ENCODE peak calls at places on chromosomes 11 and 22, in nine cellular contexts. One of them, this sample, is unnamed. For H3K4me1, the result is how much of the 10 kb centered on the place peaks cover.

GRCh38 chr11:131474947-131475346 is 104.5 kb downstream of the NTM start:
- DNase-seq in body of pancreas: no peak
- DNase-seq in lower lobe of right lung: no peak
- DNase-seq in psoas muscle: no peak
- DNase-seq in sigmoid colon: no peak
- DNase-seq in left ventricle myocardium inferior: no peak
- DNase-seq in H9: no peak
- DNase-seq in PC-3: no peak
- DNase-seq in Peyer's patch: no peak
- DNase-seq in this sample: no peak

GRCh38 chr11:2581151-2581930 is 118.5 kb downstream of the KCNQ1OT1 start:
- DNase-seq in left ventricle myocardium inferior: peak
- DNase-seq in sigmoid colon: peak
- DNase-seq in Peyer's patch: peak
- DNase-seq in body of pancreas: peak
- DNase-seq in PC-3: no peak
- DNase-seq in H9: peak
- DNase-seq in psoas muscle: peak
- DNase-seq in lower lobe of right lung: peak
- DNase-seq in this sample: peak

GRCh38 chr11:102598272-102598671 is 26.9 kb downstream of the MMP20 start:
- DNase-seq in sigmoid colon: no peak
- DNase-seq in body of pancreas: no peak
- DNase-seq in H9: no peak
- DNase-seq in PC-3: no peak
- DNase-seq in Peyer's patch: no peak
- DNase-seq in lower lobe of right lung: no peak
- DNase-seq in left ventricle myocardium inferior: no peak
- DNase-seq in psoas muscle: no peak
- DNase-seq in this sample: no peak

GRCh38 chr11:23554002-23554401 is 693.7 kb upstream of the CCDC179 start:
- DNase-seq in lower lobe of right lung: no peak
- DNase-seq in PC-3: peak
- DNase-seq in left ventricle myocardium inferior: no peak
- DNase-seq in H9: no peak
- DNase-seq in sigmoid colon: no peak
- DNase-seq in body of pancreas: no peak
- DNase-seq in psoas muscle: no peak
- DNase-seq in Peyer's patch: no peak
- DNase-seq in this sample: no peak

GRCh38 chr11:60788401-60789110 is 3.4 kb downstream of the MS4A10 start:
- DNase-seq in left ventricle myocardium inferior: peak
- DNase-seq in Peyer's patch: no peak
- DNase-seq in body of pancreas: no peak
- DNase-seq in PC-3: no peak
- DNase-seq in H9: no peak
- DNase-seq in sigmoid colon: no peak
- DNase-seq in psoas muscle: no peak
- DNase-seq in lower lobe of right lung: peak
- DNase-seq in this sample: no peak

GRCh38 chr11:122071680-122072321 is 44.2 kb downstream of the BLID start:
- DNase-seq in psoas muscle: no peak
- DNase-seq in H9: peak
- DNase-seq in left ventricle myocardium inferior: no peak
- DNase-seq in sigmoid colon: no peak
- DNase-seq in PC-3: no peak
- DNase-seq in body of pancreas: no peak
- DNase-seq in lower lobe of right lung: no peak
- DNase-seq in Peyer's patch: no peak
- DNase-seq in this sample: no peak

GRCh38 chr11:62925308-62925707 is 4.1 kb upstream of the CHRM1 start:
- DNase-seq in body of pancreas: no peak
- DNase-seq in H9: peak
- DNase-seq in sigmoid colon: no peak
- DNase-seq in psoas muscle: no peak
- DNase-seq in PC-3: no peak
- DNase-seq in left ventricle myocardium inferior: no peak
- DNase-seq in Peyer's patch: no peak
- DNase-seq in lower lobe of right lung: no peak
- DNase-seq in this sample: no peak

GRCh38 chr11:72739240-72740059 is 12.8 kb downstream of the ARAP1 start:
- DNase-seq in Peyer's patch: no peak
- DNase-seq in left ventricle myocardium inferior: peak
- DNase-seq in PC-3: no peak
- DNase-seq in sigmoid colon: no peak
- DNase-seq in psoas muscle: no peak
- DNase-seq in body of pancreas: no peak
- DNase-seq in lower lobe of right lung: no peak
- DNase-seq in H9: no peak
- DNase-seq in this sample: no peak

GRCh38 chr11:6027501-6027900 is 3.1 kb downstream of the OR56A1 start:
- DNase-seq in H9: no peak
- DNase-seq in lower lobe of right lung: no peak
- DNase-seq in left ventricle myocardium inferior: no peak
- DNase-seq in body of pancreas: no peak
- DNase-seq in sigmoid colon: no peak
- DNase-seq in psoas muscle: no peak
- DNase-seq in PC-3: no peak
- DNase-seq in Peyer's patch: no peak
- DNase-seq in this sample: no peak

GRCh38 chr22:25929479-25929878 is 187.5 kb downstream of the MYO18B start:
- DNase-seq in lower lobe of right lung: no peak
- DNase-seq in psoas muscle: no peak
- DNase-seq in sigmoid colon: no peak
- DNase-seq in body of pancreas: no peak
- DNase-seq in left ventricle myocardium inferior: no peak
- DNase-seq in PC-3: no peak
- DNase-seq in Peyer's patch: no peak
- DNase-seq in H9: no peak
- DNase-seq in this sample: no peak

GRCh38 chr11:117511981-117512448 is 184.4 kb downstream of the CEP164 start:
- DNase-seq in sigmoid colon: no peak
- DNase-seq in lower lobe of right lung: no peak
- DNase-seq in body of pancreas: no peak
- DNase-seq in psoas muscle: no peak
- DNase-seq in left ventricle myocardium inferior: no peak
- DNase-seq in Peyer's patch: no peak
- DNase-seq in H9: no peak
- DNase-seq in PC-3: no peak
- DNase-seq in this sample: no peak

GRCh38 chr11:118883368-118884071 is at the start of gene CXCR5:
- DNase-seq in Peyer's patch: peak
- DNase-seq in sigmoid colon: no peak
- DNase-seq in body of pancreas: no peak
- DNase-seq in lower lobe of right lung: no peak
- DNase-seq in left ventricle myocardium inferior: no peak
- DNase-seq in psoas muscle: no peak
- DNase-seq in PC-3: no peak
- DNase-seq in H9: no peak
- DNase-seq in this sample: no peak

GRCh38 chr11:12768731-12769673 is 94.8 kb downstream of the TEAD1 start:
- DNase-seq in body of pancreas: no peak
- DNase-seq in lower lobe of right lung: no peak
- DNase-seq in sigmoid colon: no peak
- DNase-seq in PC-3: peak
- DNase-seq in psoas muscle: no peak
- DNase-seq in H9: no peak
- DNase-seq in Peyer's patch: no peak
- DNase-seq in left ventricle myocardium inferior: no peak
- DNase-seq in this sample: no peak

GRCh38 chr11:68889948-68890446 is 13.6 kb downstream of the MRPL21 start:
- DNase-seq in body of pancreas: no peak
- DNase-seq in PC-3: no peak
- DNase-seq in sigmoid colon: peak
- DNase-seq in lower lobe of right lung: no peak
- DNase-seq in psoas muscle: peak
- DNase-seq in H9: peak
- DNase-seq in left ventricle myocardium inferior: peak
- DNase-seq in Peyer's patch: no peak
- DNase-seq in this sample: no peak

GRCh38 chr11:119476038-119476437 is 53.1 kb upstream of the THY1 start:
- DNase-seq in lower lobe of right lung: no peak
- DNase-seq in Peyer's patch: no peak
- DNase-seq in H9: no peak
- DNase-seq in sigmoid colon: no peak
- DNase-seq in psoas muscle: no peak
- DNase-seq in body of pancreas: no peak
- DNase-seq in PC-3: no peak
- DNase-seq in left ventricle myocardium inferior: no peak
- DNase-seq in this sample: no peak

GRCh38 chr22:38272373-38273134 is at the start of gene TMEM184B:
- DNase-seq in left ventricle myocardium inferior: peak
- DNase-seq in body of pancreas: peak
- DNase-seq in sigmoid colon: peak
- DNase-seq in psoas muscle: peak
- DNase-seq in PC-3: peak
- DNase-seq in Peyer's patch: peak
- DNase-seq in H9: peak
- DNase-seq in lower lobe of right lung: peak
- DNase-seq in this sample: peak

GRCh38 chr11:20488352-20488751 is 100.8 kb downstream of the PRMT3 start:
- DNase-seq in body of pancreas: no peak
- DNase-seq in psoas muscle: no peak
- DNase-seq in lower lobe of right lung: no peak
- DNase-seq in Peyer's patch: no peak
- DNase-seq in sigmoid colon: no peak
- DNase-seq in left ventricle myocardium inferior: no peak
- DNase-seq in PC-3: no peak
- DNase-seq in H9: no peak
- DNase-seq in this sample: no peak

GRCh38 chr11:67237574-67237973 is 28.7 kb upstream of the GRK2 start:
- DNase-seq in psoas muscle: no peak
- DNase-seq in sigmoid colon: no peak
- DNase-seq in body of pancreas: no peak
- DNase-seq in PC-3: no peak
- DNase-seq in left ventricle myocardium inferior: no peak
- DNase-seq in H9: no peak
- DNase-seq in lower lobe of right lung: no peak
- DNase-seq in Peyer's patch: no peak
- DNase-seq in this sample: no peak

GRCh38 chr11:120526241-120526640 is 14.7 kb downstream of the GRIK4 start:
- DNase-seq in sigmoid colon: no peak
- DNase-seq in lower lobe of right lung: peak
- DNase-seq in H9: no peak
- DNase-seq in body of pancreas: no peak
- DNase-seq in psoas muscle: no peak
- DNase-seq in PC-3: no peak
- DNase-seq in left ventricle myocardium inferior: no peak
- DNase-seq in Peyer's patch: no peak
- DNase-seq in this sample: no peak
- TF ChIP-seq CTCF in sigmoid colon: no peak
- TF ChIP-seq CTCF in lower lobe of right lung: no peak
- TF ChIP-seq CTCF in H9: no peak
- TF ChIP-seq CTCF in body of pancreas: no peak
- TF ChIP-seq CTCF in psoas muscle: no peak
- TF ChIP-seq CTCF in PC-3: no peak
- TF ChIP-seq CTCF in left ventricle myocardium inferior: no peak
- TF ChIP-seq CTCF in Peyer's patch: no peak
- TF ChIP-seq CTCF in this sample: no peak

GRCh38 chr11:64906314-64906635 is 10.7 kb downstream of the ATG2A start:
- DNase-seq in H9: no peak
- DNase-seq in left ventricle myocardium inferior: no peak
- DNase-seq in lower lobe of right lung: no peak
- DNase-seq in psoas muscle: no peak
- DNase-seq in body of pancreas: no peak
- DNase-seq in PC-3: no peak
- DNase-seq in Peyer's patch: no peak
- DNase-seq in sigmoid colon: no peak
- DNase-seq in this sample: no peak
- H3K4me1 ChIP-seq in H9: under half
- H3K4me1 ChIP-seq in left ventricle myocardium inferior: under half
- H3K4me1 ChIP-seq in lower lobe of right lung: under half
- H3K4me1 ChIP-seq in psoas muscle: under half
- H3K4me1 ChIP-seq in body of pancreas: under half
- H3K4me1 ChIP-seq in PC-3: under half
- H3K4me1 ChIP-seq in Peyer's patch: under half
- H3K4me1 ChIP-seq in sigmoid colon: under half
- H3K4me1 ChIP-seq in this sample: under half

GRCh38 chr22:21759133-21759532 is 23.5 kb upstream of the YPEL1 start:
- DNase-seq in lower lobe of right lung: no peak
- DNase-seq in Peyer's patch: no peak
- DNase-seq in PC-3: no peak
- DNase-seq in H9: no peak
- DNase-seq in body of pancreas: no peak
- DNase-seq in sigmoid colon: no peak
- DNase-seq in psoas muscle: no peak
- DNase-seq in left ventricle myocardium inferior: no peak
- DNase-seq in this sample: no peak
- H3K27ac ChIP-seq in lower lobe of right lung: no peak
- H3K27ac ChIP-seq in Peyer's patch: no peak
- H3K27ac ChIP-seq in PC-3: no peak
- H3K27ac ChIP-seq in H9: no peak
- H3K27ac ChIP-seq in body of pancreas: no peak
- H3K27ac ChIP-seq in sigmoid colon: no peak
- H3K27ac ChIP-seq in psoas muscle: no peak
- H3K27ac ChIP-seq in left ventricle myocardium inferior: no peak
- H3K27ac ChIP-seq in this sample: no peak

GRCh38 chr11:101428918-101429317 is 154.9 kb downstream of the TRPC6 start:
- DNase-seq in lower lobe of right lung: no peak
- DNase-seq in body of pancreas: no peak
- DNase-seq in Peyer's patch: no peak
- DNase-seq in sigmoid colon: no peak
- DNase-seq in psoas muscle: no peak
- DNase-seq in H9: peak
- DNase-seq in left ventricle myocardium inferior: no peak
- DNase-seq in PC-3: peak
- DNase-seq in this sample: no peak
- TF ChIP-seq CTCF in lower lobe of right lung: peak
- TF ChIP-seq CTCF in body of pancreas: peak
- TF ChIP-seq CTCF in Peyer's patch: no peak
- TF ChIP-seq CTCF in sigmoid colon: no peak
- TF ChIP-seq CTCF in psoas muscle: no peak
- TF ChIP-seq CTCF in H9: peak
- TF ChIP-seq CTCF in left ventricle myocardium inferior: peak
- TF ChIP-seq CTCF in PC-3: peak
- TF ChIP-seq CTCF in this sample: no peak

GRCh38 chr11:3605721-3606324 is 36.0 kb downstream of the ART5 start:
- DNase-seq in sigmoid colon: no peak
- DNase-seq in PC-3: peak
- DNase-seq in Peyer's patch: no peak
- DNase-seq in body of pancreas: no peak
- DNase-seq in psoas muscle: no peak
- DNase-seq in lower lobe of right lung: no peak
- DNase-seq in left ventricle myocardium inferior: no peak
- DNase-seq in H9: no peak
- DNase-seq in this sample: no peak
- H3K4me1 ChIP-seq in sigmoid colon: under half
- H3K4me1 ChIP-seq in PC-3: under half
- H3K4me1 ChIP-seq in Peyer's patch: under half
- H3K4me1 ChIP-seq in body of pancreas: under half
- H3K4me1 ChIP-seq in psoas muscle: under half
- H3K4me1 ChIP-seq in lower lobe of right lung: under half
- H3K4me1 ChIP-seq in left ventricle myocardium inferior: under half
- H3K4me1 ChIP-seq in H9: under half
- H3K4me1 ChIP-seq in this sample: under half